ENCODE peak calls at places on chromosomes 13 and 19, in ten cellular contexts. Z is CD8-positive, alpha-beta T cell; K is Calu3; N is brain microvascular endothelial cell; X is BJ; I is uterus; U is IMR-90; A is A673; J is GM23338; M is adrenal gland. D is an unnamed sample.

GRCh38 chr13:29547135-29547534 is 48.4 kb downstream of the SLC7A1 start:
- DNase-seq in Z (no peak), K (no peak), N (no peak), X (no peak), I (no peak), U (peak), A (no peak), J (no peak), M (no peak), D (no peak)

GRCh38 chr19:33561261-33561660 is 39.7 kb upstream of the PEPD start:
- DNase-seq in Z (no peak), K (no peak), N (no peak), X (no peak), I (no peak), U (no peak), A (no peak), J (no peak), M (no peak), D (no peak)

GRCh38 chr13:50104493-50104892 is 89.2 kb downstream of the KCNRG start:
- DNase-seq in Z (no peak), K (no peak), N (no peak), X (no peak), I (no peak), U (peak), A (no peak), J (peak), M (no peak), D (no peak)

GRCh38 chr13:42985312-42986175 is 6.5 kb downstream of the EPSTI1 start:
- DNase-seq in Z (no peak), K (peak), N (no peak), X (no peak), I (peak), U (no peak), A (no peak), J (no peak), M (peak), D (no peak)

GRCh38 chr13:50125306-50125555 is 110.0 kb downstream of the KCNRG start:
- DNase-seq in Z (no peak), K (no peak), N (no peak), X (no peak), I (no peak), U (no peak), A (no peak), J (no peak), M (no peak), D (no peak)

GRCh38 chr13:111853766-111854165 is 213.2 kb upstream of the SOX1 start:
- DNase-seq in Z (no peak), K (no peak), N (no peak), X (no peak), I (no peak), U (no peak), A (no peak), J (no peak), M (no peak), D (no peak)

GRCh38 chr13:51435002-51435578 is 17.7 kb downstream of the INTS6 start:
- DNase-seq in Z (no peak), K (no peak), N (no peak), X (no peak), I (no peak), U (peak), A (peak), J (peak), M (no peak), D (no peak)

GRCh38 chr19:51097796-51098195 is 10.4 kb downstream of the CTU1 start:
- DNase-seq in Z (no peak), K (no peak), N (no peak), X (no peak), I (no peak), U (no peak), A (no peak), J (no peak), M (no peak), D (no peak)

GRCh38 chr13:72144625-72145024 is 277.6 kb upstream of the DACH1 start:
- DNase-seq in Z (no peak), K (no peak), N (no peak), X (no peak), I (no peak), U (no peak), A (no peak), J (no peak), M (no peak), D (no peak)

GRCh38 chr13:63088226-63088625 is 1672.6 kb upstream of the PCDH20 start:
- DNase-seq in Z (no peak), K (no peak), N (peak), X (no peak), I (no peak), U (peak), A (no peak), J (no peak), M (no peak), D (no peak)

GRCh38 chr13:102141625-102142472 is 260.0 kb downstream of the FGF14 start:
- DNase-seq in Z (no peak), K (no peak), N (no peak), X (no peak), I (no peak), U (peak), A (peak), J (peak), M (no peak), D (no peak)

GRCh38 chr19:5799247-5800241 is 5.3 kb upstream of the NRTN start:
- DNase-seq in Z (no peak), K (no peak), N (no peak), X (no peak), I (no peak), U (no peak), A (no peak), J (no peak), M (peak), D (no peak)

GRCh38 chr19:4909172-4909896 is at the start of gene UHRF1:
- DNase-seq in Z (no peak), K (peak), N (no peak), X (no peak), I (no peak), U (no peak), A (peak), J (peak), M (no peak), D (peak)

DNA sequence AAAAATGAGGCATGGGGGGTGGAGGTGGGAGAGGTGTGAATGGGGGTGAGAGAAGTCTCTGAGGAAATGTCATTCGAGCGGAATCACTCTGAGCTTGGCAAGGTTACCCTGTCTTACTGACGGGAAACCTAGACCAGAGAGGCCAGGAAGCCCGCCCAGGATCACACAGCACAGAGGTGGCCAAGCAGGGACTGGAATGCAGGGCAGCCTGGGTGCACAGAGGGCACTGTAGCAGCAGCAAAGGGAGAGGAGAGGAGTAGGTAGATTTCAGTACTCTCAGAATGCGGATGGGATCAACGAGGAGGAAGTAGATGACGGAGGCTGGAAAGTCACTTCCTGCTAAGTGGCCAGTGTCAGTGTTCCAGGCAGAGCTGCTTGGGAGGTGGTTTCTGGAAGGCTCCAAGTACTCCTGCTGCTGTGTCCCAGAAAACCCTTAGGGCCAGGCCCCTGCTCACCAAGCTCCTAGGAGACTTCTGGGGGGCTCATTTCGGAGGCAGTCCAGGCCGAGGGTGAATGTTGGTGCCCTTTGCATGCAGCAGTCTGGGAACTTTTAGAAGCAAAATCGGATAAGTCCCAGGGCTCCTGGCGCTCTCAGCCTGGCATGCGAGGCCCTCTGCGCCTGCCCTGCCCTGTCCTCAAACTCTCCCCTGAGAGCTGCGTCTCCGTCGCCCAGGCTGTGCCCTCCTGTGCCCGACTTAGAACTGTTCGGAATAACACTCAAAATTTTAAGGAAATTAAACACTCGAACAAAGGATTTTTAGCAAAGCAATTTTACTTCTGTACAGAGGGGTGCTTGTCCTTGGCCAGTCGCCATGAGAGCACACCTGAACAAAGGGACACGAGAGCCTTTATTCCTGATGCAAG is 33.5 kb downstream of the DNM2 start:
- DNase-seq in Z (no peak), K (peak), N (no peak), X (no peak), I (no peak), U (no peak), A (no peak), J (peak), M (peak), D (no peak)
- TF ChIP-seq CTCF in Z (no peak), K (no peak), N (no peak), X (no peak), I (no peak), U (no peak), A (no peak), J (no peak), M (no peak), D (no peak)

DNA sequence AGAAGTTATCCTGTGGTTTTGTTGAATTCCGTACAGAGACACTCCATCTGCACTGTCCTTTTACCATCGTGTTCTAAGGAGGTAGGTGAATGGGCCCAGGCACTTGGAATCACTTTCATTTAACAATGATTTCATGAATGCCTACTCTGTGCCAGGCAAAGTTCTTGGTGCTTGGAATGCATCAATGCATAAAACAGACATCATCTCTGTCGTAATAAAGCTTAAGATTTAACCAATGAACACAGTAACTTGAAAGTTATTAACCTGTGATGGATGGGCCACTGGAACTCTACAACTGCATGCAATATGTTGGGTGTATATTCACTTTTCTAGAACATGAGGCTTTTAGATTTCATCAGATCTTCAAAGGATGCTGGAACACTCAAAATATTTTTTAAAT is 14.1 kb upstream of the STARD13 start:
- DNase-seq in Z (no peak), K (no peak), N (no peak), X (no peak), I (no peak), U (no peak), A (no peak), J (no peak), M (no peak), D (no peak)
- TF ChIP-seq CTCF in Z (no peak), K (no peak), N (no peak), X (no peak), I (no peak), U (no peak), A (no peak), J (no peak), M (no peak), D (no peak)

GRCh38 chr19:47447470-47448359 is 24.0 kb downstream of the SLC8A2 start:
- DNase-seq in Z (peak), K (peak), N (peak), X (no peak), I (peak), U (peak), A (peak), J (peak), M (peak), D (peak)

GRCh38 chr19:47446534-47447469 is 24.9 kb downstream of the SLC8A2 start:
- DNase-seq in Z (no peak), K (no peak), N (no peak), X (no peak), I (peak), U (no peak), A (peak), J (peak), M (no peak), D (no peak)

GRCh38 chr19:47450478-47450877 is 21.2 kb downstream of the SLC8A2 start:
- DNase-seq in Z (no peak), K (no peak), N (no peak), X (no peak), I (no peak), U (no peak), A (no peak), J (no peak), M (no peak), D (no peak)

GRCh38 chr19:47445937-47446402 is 25.7 kb downstream of the SLC8A2 start:
- DNase-seq in Z (peak), K (peak), N (no peak), X (no peak), I (peak), U (no peak), A (peak), J (peak), M (peak), D (no peak)

GRCh38 chr19:47448360-47448727 is 23.3 kb downstream of the SLC8A2 start:
- DNase-seq in Z (no peak), K (no peak), N (no peak), X (no peak), I (no peak), U (no peak), A (no peak), J (no peak), M (no peak), D (no peak)
- TF ChIP-seq CTCF in Z (no peak), K (no peak), N (no peak), X (no peak), I (no peak), U (no peak), A (no peak), J (no peak), M (no peak), D (no peak)

GRCh38 chr13:38685974-38686571 is 804 bp upstream of the FREM2 start:
- DNase-seq in Z (no peak), K (peak), N (no peak), X (no peak), I (no peak), U (no peak), A (peak), J (peak), M (no peak), D (peak)
- TF ChIP-seq CTCF in Z (no peak), K (no peak), N (peak), X (no peak), I (no peak), U (no peak), A (peak), J (peak), M (peak), D (peak)

DNA sequence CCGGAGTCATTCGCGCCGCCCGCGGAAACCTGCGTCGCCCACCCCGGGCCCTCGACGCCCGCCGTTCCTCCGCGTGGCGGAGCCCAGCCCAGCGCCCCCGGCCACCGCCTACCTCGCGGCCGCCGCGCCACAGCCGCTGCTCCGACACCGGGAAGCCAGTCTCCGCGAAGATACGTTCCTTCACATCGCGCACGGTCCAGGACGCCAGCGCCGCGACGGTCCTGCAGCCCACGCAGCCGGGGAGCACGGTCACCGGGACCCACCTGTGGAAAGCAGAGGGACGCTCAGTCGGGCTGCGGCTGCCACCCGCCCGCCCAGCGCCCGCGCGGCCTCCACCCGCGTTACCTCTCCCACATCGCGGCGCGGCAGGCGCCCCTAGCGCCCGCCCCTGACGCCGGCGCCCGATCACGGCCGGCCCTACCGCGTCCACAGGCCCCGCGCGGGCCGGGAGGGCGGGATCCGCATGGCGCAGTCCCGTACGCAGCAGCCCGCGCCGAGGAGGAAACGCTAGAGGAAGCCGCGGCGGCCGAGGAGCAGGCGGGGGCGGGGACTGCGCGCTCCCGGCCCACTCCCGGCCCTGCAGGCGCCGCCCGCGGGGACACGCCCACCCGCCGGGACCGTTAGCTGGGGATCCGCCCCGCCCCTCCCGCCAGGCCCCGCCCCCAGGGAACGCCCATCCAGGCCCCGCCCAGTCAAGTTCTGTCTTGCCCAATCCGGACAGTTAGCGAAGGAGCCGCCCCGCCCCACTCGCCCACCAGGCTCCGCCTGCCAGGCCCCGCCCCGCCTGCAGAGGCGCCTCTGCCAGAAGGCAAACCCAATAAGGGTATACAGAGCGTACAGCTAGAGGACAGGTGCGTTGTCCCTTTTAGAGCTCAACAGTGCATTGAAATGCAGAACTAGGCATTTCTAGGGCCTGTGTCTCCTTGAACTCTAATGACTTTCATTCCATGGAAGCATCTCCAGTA is 58.2 kb downstream of the SACS start:
- DNase-seq in Z (peak), K (peak), N (peak), X (peak), I (peak), U (peak), A (peak), J (peak), M (peak), D (peak)
- TF ChIP-seq CTCF in Z (peak), K (no peak), N (no peak), X (peak), I (peak), U (peak), A (no peak), J (no peak), M (no peak), D (peak)